ENCODE peak calls at places on chromosomes 3 and 15, in six cellular contexts. U is hypothalamus; D is effector memory CD4-positive, alpha-beta T cell; P is myocyte; O is testis; K is fibroblast of lung. J is an unnamed sample.

GRCh38 chr3:177679568-177680441 is 482.5 kb upstream of the TBL1XR1 start:
- DNase-seq in U (no peak), D (no peak), P (peak), O (no peak), K (peak), J (no peak)

GRCh38 chr3:111850481-111850880 is 8.6 kb upstream of the PHLDB2 start:
- DNase-seq in U (no peak), D (no peak), P (no peak), O (no peak), K (peak), J (no peak)

GRCh38 chr3:108410531-108410984 is 99.8 kb downstream of the MYH15 start:
- DNase-seq in U (no peak), D (no peak), P (peak), O (peak), K (no peak), J (no peak)

GRCh38 chr3:10416730-10417300 is 88.6 kb downstream of the ATP2B2 start:
- DNase-seq in U (no peak), D (no peak), P (no peak), O (no peak), K (no peak), J (no peak)

GRCh38 chr15:71683401-71684274 is 126.7 kb upstream of the NR2E3 start:
- DNase-seq in U (no peak), D (no peak), P (no peak), O (no peak), K (peak), J (no peak)

GRCh38 chr15:65400760-65401606 is 21.8 kb downstream of the IGDCC4 start:
- DNase-seq in U (no peak), D (peak), P (peak), O (peak), K (peak), J (peak)

GRCh38 chr3:125684199-125684598 is 88.9 kb upstream of the OSBPL11 start:
- DNase-seq in U (no peak), D (no peak), P (peak), O (peak), K (peak), J (no peak)

GRCh38 chr15:80615783-80616391 is 79.2 kb upstream of the ABHD17C start:
- DNase-seq in U (no peak), D (no peak), P (peak), O (peak), K (peak), J (no peak)

GRCh38 chr3:141737108-141737507 is 990 bp upstream of the RNF7 start:
- DNase-seq in U (no peak), D (no peak), P (no peak), O (no peak), K (no peak), J (no peak)

GRCh38 chr3:172627057-172627809 is 83.6 kb downstream of the NCEH1 start:
- DNase-seq in U (no peak), D (no peak), P (no peak), O (no peak), K (peak), J (no peak)

GRCh38 chr15:49135893-49136292 is 19.5 kb downstream of the COPS2 start:
- DNase-seq in U (no peak), D (no peak), P (no peak), O (no peak), K (peak), J (no peak)

GRCh38 chr3:76096036-76096435 is 310.7 kb upstream of the ZNF717 start:
- DNase-seq in U (no peak), D (no peak), P (no peak), O (no peak), K (peak), J (no peak)

GRCh38 chr15:40430271-40430805 is 10.4 kb upstream of the BAHD1 start:
- DNase-seq in U (no peak), D (no peak), P (peak), O (peak), K (peak), J (no peak)

GRCh38 chr3:190811775-190812480 is 50.6 kb downstream of the GMNC start:
- DNase-seq in U (no peak), D (no peak), P (peak), O (peak), K (peak), J (no peak)

GRCh38 chr3:157101470-157101869 is 58.5 kb downstream of the CCNL1 start:
- DNase-seq in U (no peak), D (no peak), P (no peak), O (no peak), K (no peak), J (no peak)

GRCh38 chr3:66463054-66463631 is 37.7 kb downstream of the LRIG1 start:
- DNase-seq in U (no peak), D (no peak), P (peak), O (no peak), K (peak), J (no peak)

GRCh38 chr3:158709666-158710083 is 22.6 kb downstream of the RARRES1 start:
- DNase-seq in U (no peak), D (no peak), P (peak), O (no peak), K (peak), J (no peak)

GRCh38 chr3:129558772-129559564 is 16.0 kb downstream of the H1-8 start:
- DNase-seq in U (no peak), D (no peak), P (peak), O (no peak), K (peak), J (no peak)

GRCh38 chr3:172924546-172924945 is 174.0 kb downstream of the ECT2 start:
- DNase-seq in U (no peak), D (no peak), P (no peak), O (no peak), K (peak), J (no peak)

J was measured in amygdala.